ENCODE peak calls at places on chromosomes 6 and 20, in nine cellular contexts. I is AG04450; U is CD8-positive, alpha-beta memory T cell; X is stomach; A is naive thymus-derived CD4-positive, alpha-beta T cell; T is thoracic aorta; R is Karpas-422; H is tibial nerve; B is mesenchymal stem cell. Y is an unnamed sample.

GRCh38 chr6:121436966-121437756 is 1.7 kb downstream of the GJA1 start:
- DNase-seq in T (peak), R (no peak), A (peak), X (no peak), U (no peak), B (peak), H (peak), I (peak), Y (no peak)

GRCh38 chr20:4637081-4637797 is 84.5 kb upstream of the PRND start:
- DNase-seq in B (peak), T (no peak), H (no peak), A (no peak), R (no peak), X (no peak), U (no peak), I (no peak), Y (no peak)

GRCh38 chr6:14910692-14911547 is 334.9 kb upstream of the JARID2 start:
- DNase-seq in A (peak), X (peak), B (peak), H (peak), I (no peak), R (peak), T (no peak), U (no peak), Y (peak)

GRCh38 chr6:118648866-118649554 is 2.4 kb downstream of the CEP85L start:
- DNase-seq in H (no peak), I (no peak), A (no peak), R (no peak), B (peak), X (no peak), U (no peak), T (no peak), Y (no peak)

GRCh38 chr6:106513813-106514212 is 115.5 kb downstream of the RTN4IP1 start:
- DNase-seq in A (peak), B (no peak), X (no peak), I (no peak), U (peak), R (peak), T (no peak), H (no peak), Y (peak)

GRCh38 chr20:53901064-53901463 is 169.3 kb downstream of the BCAS1 start:
- DNase-seq in T (no peak), R (no peak), I (no peak), H (no peak), B (peak), U (no peak), X (no peak), A (no peak), Y (no peak)

GRCh38 chr6:162151050-162151658 is 576.4 kb downstream of the PRKN start:
- DNase-seq in U (no peak), H (no peak), X (no peak), B (peak), I (no peak), T (no peak), R (no peak), A (no peak), Y (no peak)

GRCh38 chr20:17636523-17637412 is 45.3 kb downstream of the RRBP1 start:
- DNase-seq in B (no peak), U (no peak), T (no peak), H (no peak), R (no peak), I (no peak), X (no peak), A (no peak), Y (no peak)

GRCh38 chr20:46543033-46543432 is 7.4 kb downstream of the OCSTAMP start:
- DNase-seq in X (no peak), T (no peak), H (no peak), U (no peak), I (no peak), R (no peak), B (no peak), A (no peak), Y (no peak)

GRCh38 chr6:96787846-96788580 is 49.3 kb downstream of the GPR63 start:
- DNase-seq in R (no peak), H (no peak), X (no peak), T (no peak), I (no peak), A (no peak), B (no peak), U (no peak), Y (no peak)

GRCh38 chr6:106910999-106911949 is 63.3 kb downstream of the CD24 start:
- DNase-seq in R (no peak), A (no peak), T (no peak), X (peak), I (no peak), H (no peak), B (no peak), U (no peak), Y (no peak)

GRCh38 chr20:561437-562231 is 18.0 kb upstream of the CSNK2A1 start:
- DNase-seq in X (peak), R (peak), U (no peak), A (peak), T (no peak), H (peak), B (peak), I (peak), Y (peak)

GRCh38 chr6:148342146-148343027 is at the start of gene SASH1:
- DNase-seq in R (peak), T (no peak), A (no peak), X (peak), I (peak), B (peak), U (no peak), H (peak), Y (no peak)

GRCh38 chr6:129501401-129502051 is 208.5 kb downstream of the ARHGAP18 start:
- DNase-seq in U (no peak), I (peak), X (peak), A (no peak), B (peak), H (peak), T (peak), R (no peak), Y (no peak)

GRCh38 chr6:36769676-36770499 is 69.4 kb downstream of the CPNE5 start:
- DNase-seq in B (peak), X (peak), A (peak), T (no peak), U (no peak), H (no peak), R (peak), I (no peak), Y (peak)

GRCh38 chr6:6825986-6826901 is 237.7 kb downstream of the LY86 start:
- DNase-seq in A (no peak), X (peak), H (peak), I (no peak), B (no peak), U (no peak), R (no peak), T (no peak), Y (no peak)

GRCh38 chr6:156421933-156422332 is 355.2 kb upstream of the ARID1B start:
- DNase-seq in A (no peak), X (no peak), H (no peak), U (no peak), B (peak), T (no peak), R (no peak), I (no peak), Y (no peak)

GRCh38 chr20:53371216-53371615 is 222.4 kb downstream of the ZNF217 start:
- DNase-seq in I (no peak), R (no peak), U (no peak), X (no peak), T (no peak), A (no peak), H (no peak), B (peak), Y (no peak)

GRCh38 chr6:37636112-37636511 is 61.6 kb downstream of the MDGA1 start:
- DNase-seq in U (no peak), R (no peak), T (no peak), A (no peak), I (no peak), B (no peak), X (no peak), H (no peak), Y (no peak)

GRCh38 chr6:16751251-16751946 is 9.9 kb downstream of the ATXN1 start:
- DNase-seq in B (peak), U (no peak), X (no peak), A (no peak), R (no peak), I (no peak), H (no peak), T (no peak), Y (no peak)

GRCh38 chr6:105429676-105430075 is 26.8 kb upstream of the PREP start:
- DNase-seq in B (no peak), I (peak), X (no peak), T (no peak), U (no peak), R (no peak), H (no peak), A (no peak), Y (no peak)

GRCh38 chr6:117481278-117481925 is 1.1 kb upstream of the DCBLD1 start:
- DNase-seq in I (no peak), B (no peak), U (peak), R (no peak), T (no peak), X (peak), H (no peak), A (peak), Y (no peak)

GRCh38 chr20:45036044-45036755 is 64.7 kb downstream of the KCNS1 start:
- DNase-seq in I (peak), X (no peak), U (no peak), T (no peak), R (no peak), B (peak), H (no peak), A (no peak), Y (no peak)

GRCh38 chr6:165049362-165049761 is 260.0 kb downstream of the C6orf118 start:
- DNase-seq in R (peak), B (peak), T (no peak), H (peak), I (no peak), X (no peak), U (no peak), A (no peak), Y (peak)

GRCh38 chr6:148523051-148523450 is 180.4 kb downstream of the SASH1 start:
- DNase-seq in I (no peak), H (no peak), U (no peak), B (peak), T (no peak), R (no peak), A (no peak), X (no peak), Y (no peak)

GRCh38 chr20:16599257-16599656 is 26.0 kb upstream of the KIF16B start:
- DNase-seq in B (no peak), T (no peak), I (no peak), U (no peak), H (no peak), A (no peak), R (no peak), X (no peak), Y (peak)

GRCh38 chr6:82248233-82248735 is 740 bp upstream of the IBTK start:
- DNase-seq in U (no peak), I (no peak), X (peak), T (no peak), H (no peak), R (no peak), A (no peak), B (peak), Y (peak)

GRCh38 chr6:14897836-14898235 is 348.0 kb upstream of the JARID2 start:
- DNase-seq in R (no peak), T (no peak), B (no peak), I (no peak), U (no peak), A (no peak), X (no peak), H (no peak), Y (peak)

GRCh38 chr20:44471481-44471882 is 4.2 kb upstream of the TTPAL start:
- DNase-seq in T (no peak), R (no peak), I (no peak), H (no peak), A (no peak), X (no peak), B (peak), U (no peak), Y (no peak)

DNA sequence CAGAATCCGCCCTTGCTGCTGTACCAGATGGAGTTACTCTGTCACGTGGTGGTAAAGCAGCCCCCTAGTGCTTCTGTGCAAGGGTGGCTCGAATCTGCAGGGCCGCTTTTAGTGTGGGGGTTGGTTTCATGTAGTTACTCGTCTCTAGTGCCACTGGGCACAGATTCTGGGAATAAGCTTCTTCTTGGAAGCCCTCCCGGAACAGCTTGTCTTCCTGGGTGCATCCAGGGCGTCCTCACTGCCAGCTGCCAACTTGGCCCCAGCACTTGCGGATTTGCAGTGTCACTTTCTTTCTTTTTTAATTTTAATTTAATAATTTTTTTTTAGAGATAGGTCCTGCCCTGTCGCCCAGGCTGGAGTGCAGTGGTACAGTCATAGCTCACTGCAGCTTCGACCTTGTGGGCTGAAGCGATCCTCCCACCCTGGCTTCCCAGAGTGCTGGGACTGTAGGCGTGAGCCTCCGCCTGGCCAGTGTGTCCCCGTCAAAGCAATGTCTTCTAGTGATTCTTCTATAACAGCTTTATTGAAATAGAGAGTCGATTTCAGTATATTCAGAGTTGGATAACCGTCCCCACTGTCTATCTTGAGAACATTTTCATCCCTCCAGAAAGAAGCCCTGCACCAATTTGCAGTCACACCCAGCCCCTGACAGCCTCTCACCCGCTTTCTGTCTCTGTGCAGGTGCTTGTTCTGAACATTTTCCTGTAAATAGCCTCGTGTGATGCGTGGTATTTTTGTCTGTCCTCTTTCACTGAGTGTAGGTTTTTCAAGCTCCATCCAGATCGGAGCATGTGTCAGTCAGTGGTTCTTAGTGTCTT is 25.9 kb downstream of the PYGB start:
- DNase-seq in X (peak), I (no peak), T (no peak), A (no peak), B (no peak), H (no peak), U (no peak), R (no peak), Y (no peak)
- H3K4me3 ChIP-seq in X (no peak), I (no peak), T (no peak), A (no peak), B (no peak), H (no peak), U (no peak), R (no peak), Y (no peak)

GRCh38 chr6:50819906-50820589 is 1.4 kb downstream of the TFAP2B start:
- DNase-seq in A (no peak), X (no peak), B (no peak), U (no peak), H (no peak), R (no peak), I (no peak), T (no peak), Y (no peak)
- H3K4me3 ChIP-seq in A (no peak), X (peak), B (peak), U (no peak), H (peak), R (no peak), I (no peak), T (peak), Y (no peak)

DNA sequence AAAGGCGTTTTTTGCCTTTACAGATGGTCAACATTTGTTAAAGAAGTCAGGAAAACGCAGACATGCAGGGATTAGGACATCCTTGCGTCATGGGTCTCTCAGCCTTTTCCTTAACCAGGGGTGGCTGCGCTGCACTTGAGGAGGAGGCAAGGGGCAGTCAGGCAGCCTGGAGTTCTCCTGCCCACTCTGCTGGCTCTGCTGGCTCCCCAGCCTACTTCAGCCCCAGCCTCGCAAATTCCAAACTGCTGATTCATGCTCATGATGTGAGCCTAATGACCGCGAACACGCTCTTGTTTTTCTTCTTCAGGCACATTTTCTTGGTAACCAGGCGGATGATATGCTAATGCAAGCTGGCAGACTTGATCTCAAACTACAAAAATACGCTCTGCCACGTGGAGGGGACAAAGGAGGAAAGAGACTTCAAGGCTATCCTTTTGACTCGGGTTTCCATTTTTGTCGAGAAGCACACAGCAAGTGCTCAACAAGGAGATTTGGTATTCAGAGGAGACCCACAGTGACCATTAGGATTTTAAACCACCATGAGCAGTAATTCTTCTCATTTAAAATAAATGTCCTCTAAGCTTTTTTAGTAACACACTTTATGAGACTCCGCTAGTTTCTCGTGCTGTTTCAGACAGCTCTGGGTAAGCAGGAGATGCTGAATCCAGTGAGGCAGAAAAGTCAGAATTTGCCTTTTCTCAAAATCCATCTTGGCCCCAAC is 290.2 kb upstream of the STXBP5 start:
- DNase-seq in X (peak), R (no peak), B (peak), I (peak), A (no peak), T (peak), U (no peak), H (peak), Y (no peak)
- H3K4me3 ChIP-seq in X (peak), R (no peak), B (no peak), I (peak), A (no peak), T (peak), U (no peak), H (peak), Y (no peak)

GRCh38 chr6:26295691-26296555 is 69.1 kb upstream of the BTN3A2 start:
- DNase-seq in A (no peak), H (no peak), B (peak), X (peak), T (no peak), U (no peak), R (no peak), I (no peak), Y (peak)
- H3K4me3 ChIP-seq in A (no peak), H (no peak), B (no peak), X (no peak), T (peak), U (peak), R (no peak), I (no peak), Y (peak)

GRCh38 chr6:13575377-13575775 is 975 bp downstream of the SIRT5 start:
- DNase-seq in H (peak), X (no peak), I (no peak), T (no peak), U (no peak), R (no peak), A (no peak), B (no peak), Y (no peak)
- H3K4me3 ChIP-seq in H (peak), X (peak), I (peak), T (peak), U (peak), R (peak), A (peak), B (peak), Y (peak)

GRCh38 chr20:20371133-20371532 is 3.2 kb downstream of the INSM1 start:
- DNase-seq in H (no peak), X (no peak), B (no peak), I (no peak), T (no peak), U (no peak), R (no peak), A (no peak), Y (no peak)

GRCh38 chr20:20368414-20369352 is 779 bp downstream of the INSM1 start:
- DNase-seq in R (no peak), U (no peak), I (no peak), A (no peak), B (no peak), T (no peak), H (no peak), X (no peak), Y (no peak)

GRCh38 chr20:20370087-20370575 is 2.2 kb downstream of the INSM1 start:
- DNase-seq in X (no peak), U (no peak), A (no peak), H (no peak), B (no peak), I (no peak), T (no peak), R (no peak), Y (no peak)

GRCh38 chr20:20367681-20368413 is at the start of gene INSM1:
- DNase-seq in B (no peak), T (no peak), X (no peak), A (no peak), H (no peak), R (no peak), U (no peak), I (no peak), Y (no peak)

DNA sequence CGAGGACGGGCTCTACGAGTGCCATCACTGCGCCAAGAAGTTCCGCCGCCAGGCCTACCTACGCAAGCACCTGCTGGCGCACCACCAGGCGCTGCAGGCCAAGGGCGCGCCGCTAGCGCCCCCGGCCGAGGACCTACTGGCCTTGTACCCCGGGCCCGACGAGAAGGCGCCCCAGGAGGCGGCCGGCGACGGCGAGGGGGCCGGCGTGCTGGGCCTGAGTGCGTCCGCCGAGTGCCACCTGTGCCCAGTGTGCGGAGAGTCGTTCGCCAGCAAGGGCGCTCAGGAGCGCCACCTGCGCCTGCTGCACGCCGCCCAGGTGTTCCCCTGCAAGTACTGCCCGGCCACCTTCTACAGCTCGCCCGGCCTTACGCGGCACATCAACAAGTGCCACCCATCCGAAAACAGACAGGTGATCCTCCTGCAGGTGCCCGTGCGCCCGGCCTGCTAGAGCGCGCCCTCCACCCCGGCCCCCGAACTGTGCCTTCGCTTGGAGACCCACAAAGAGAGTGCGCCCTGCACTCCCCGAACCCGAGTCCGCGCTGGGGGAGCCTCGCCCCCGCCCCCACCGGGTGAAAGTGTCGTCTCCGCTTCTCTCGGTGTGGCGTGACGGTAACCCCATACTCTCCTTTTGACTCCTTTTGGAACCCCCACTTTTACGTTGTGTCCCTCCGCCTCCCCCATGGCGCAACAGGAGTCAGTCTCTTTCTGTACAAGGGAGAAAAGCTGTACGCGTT is 1.6 kb downstream of the INSM1 start:
- DNase-seq in R (no peak), T (no peak), I (no peak), H (no peak), U (no peak), B (no peak), X (peak), A (no peak), Y (no peak)
- H3K4me3 ChIP-seq in R (no peak), T (no peak), I (no peak), H (no peak), U (no peak), B (no peak), X (peak), A (no peak), Y (no peak)

GRCh38 chr20:15362849-15363248 is 1025.4 kb upstream of the FLRT3 start:
- DNase-seq in B (no peak), I (no peak), A (no peak), U (no peak), X (no peak), H (no peak), T (no peak), R (no peak), Y (no peak)

GRCh38 chr20:15359056-15359455 is 1021.6 kb upstream of the FLRT3 start:
- DNase-seq in B (no peak), R (no peak), H (no peak), I (no peak), A (no peak), T (no peak), U (no peak), X (no peak), Y (no peak)

GRCh38 chr20:15370370-15370769 is 1033.0 kb upstream of the FLRT3 start:
- DNase-seq in T (no peak), I (no peak), A (no peak), U (no peak), R (no peak), H (no peak), B (no peak), X (no peak), Y (no peak)

GRCh38 chr20:15364781-15365180 is 1027.4 kb upstream of the FLRT3 start:
- DNase-seq in R (no peak), X (no peak), H (no peak), U (no peak), A (no peak), T (no peak), I (no peak), B (no peak), Y (no peak)
- H3K4me3 ChIP-seq in R (no peak), X (no peak), H (no peak), U (no peak), A (no peak), T (no peak), I (no peak), B (no peak), Y (no peak)

GRCh38 chr6:168884050-168884645 is 369.5 kb downstream of the THBS2 start:
- DNase-seq in I (no peak), H (no peak), B (no peak), X (no peak), A (no peak), T (no peak), U (no peak), R (no peak), Y (no peak)
- H3K4me3 ChIP-seq in I (no peak), H (no peak), B (no peak), X (peak), A (peak), T (peak), U (peak), R (no peak), Y (no peak)

GRCh38 chr6:29758761-29759160 is 35.5 kb downstream of the HLA-F start:
- DNase-seq in U (no peak), X (no peak), I (no peak), H (no peak), B (no peak), R (no peak), T (no peak), A (no peak), Y (no peak)
- H3K4me3 ChIP-seq in U (no peak), X (no peak), I (no peak), H (no peak), B (no peak), R (no peak), T (no peak), A (no peak), Y (no peak)